ENCODE peak calls at places on chromosomes 2 and 18, in nine cellular contexts. G, N, Q, A, Z, R, M, B and I are unnamed samples.

GRCh38 chr2:38066415-38066814 is 9.5 kb downstream of the CYP1B1 start:
- DNase-seq in G (no peak), N (no peak), Q (no peak), A (no peak), Z (no peak), R (no peak), M (no peak), B (no peak), I (no peak)

GRCh38 chr2:121716126-121716525 is 20.5 kb downstream of the NIFK start:
- DNase-seq in G (no peak), N (no peak), Q (no peak), A (no peak), Z (no peak), R (no peak), M (no peak), B (no peak), I (no peak)

GRCh38 chr2:55009277-55010055 is 40.8 kb downstream of the RTN4 start:
- DNase-seq in G (no peak), N (no peak), Q (no peak), A (no peak), Z (no peak), R (no peak), M (no peak), B (no peak), I (no peak)

GRCh38 chr2:128817171-128817570 is 498.5 kb upstream of the HS6ST1 start:
- DNase-seq in G (no peak), N (no peak), Q (no peak), A (no peak), Z (no peak), R (no peak), M (no peak), B (no peak), I (no peak)

GRCh38 chr2:8617590-8617989 is 64.3 kb upstream of the ID2 start:
- DNase-seq in G (no peak), N (no peak), Q (no peak), A (no peak), Z (no peak), R (no peak), M (no peak), B (no peak), I (no peak)

GRCh38 chr2:80062298-80062697 is 242.3 kb downstream of the LRRTM1 start:
- DNase-seq in G (no peak), N (no peak), Q (no peak), A (no peak), Z (no peak), R (no peak), M (no peak), B (no peak), I (no peak)

GRCh38 chr2:212926948-212927347 is 224.5 kb downstream of the IKZF2 start:
- DNase-seq in G (peak), N (no peak), Q (no peak), A (peak), Z (no peak), R (no peak), M (peak), B (no peak), I (no peak)

GRCh38 chr2:152298754-152299153 is 36.2 kb upstream of the FMNL2 start:
- DNase-seq in G (no peak), N (no peak), Q (no peak), A (no peak), Z (no peak), R (no peak), M (no peak), B (peak), I (no peak)

GRCh38 chr18:51321696-51322095 is 124.2 kb upstream of the MEX3C start:
- DNase-seq in G (no peak), N (no peak), Q (no peak), A (no peak), Z (peak), R (no peak), M (no peak), B (no peak), I (no peak)

GRCh38 chr18:79792988-79793355 is 4.8 kb upstream of the KCNG2 start:
- DNase-seq in G (no peak), N (no peak), Q (no peak), A (no peak), Z (no peak), R (no peak), M (peak), B (no peak), I (no peak)

GRCh38 chr18:74869904-74870863 is 272.5 kb downstream of the ZNF407 start:
- DNase-seq in G (no peak), N (no peak), Q (no peak), A (no peak), Z (no peak), R (no peak), M (no peak), B (no peak), I (no peak)

GRCh38 chr18:54717673-54718435 is 110.4 kb upstream of the RAB27B start:
- DNase-seq in G (no peak), N (peak), Q (no peak), A (no peak), Z (no peak), R (peak), M (no peak), B (no peak), I (no peak)

GRCh38 chr2:74584088-74584645 is 29.6 kb downstream of the DOK1 start:
- DNase-seq in G (no peak), N (no peak), Q (no peak), A (no peak), Z (no peak), R (no peak), M (no peak), B (no peak), I (no peak)

GRCh38 chr2:240595381-240596079 is 9.0 kb downstream of the CAPN10 start:
- DNase-seq in G (no peak), N (peak), Q (peak), A (no peak), Z (peak), R (no peak), M (peak), B (no peak), I (peak)

GRCh38 chr2:7191927-7192326 is 274.7 kb downstream of the RNF144A start:
- DNase-seq in G (no peak), N (peak), Q (peak), A (no peak), Z (no peak), R (no peak), M (no peak), B (peak), I (no peak)

GRCh38 chr2:12766421-12766879 is 49.7 kb downstream of the TRIB2 start:
- DNase-seq in G (no peak), N (no peak), Q (no peak), A (no peak), Z (no peak), R (no peak), M (no peak), B (peak), I (no peak)

GRCh38 chr2:126720647-126721046 is 64.7 kb downstream of the GYPC start:
- DNase-seq in G (no peak), N (no peak), Q (no peak), A (no peak), Z (no peak), R (no peak), M (no peak), B (no peak), I (no peak)

GRCh38 chr18:44826418-44827259 is 146.0 kb downstream of the SETBP1 start:
- DNase-seq in G (peak), N (peak), Q (peak), A (peak), Z (no peak), R (peak), M (no peak), B (peak), I (peak)

GRCh38 chr2:120205901-120206581 is 17.2 kb downstream of the TMEM185B start:
- DNase-seq in G (no peak), N (peak), Q (no peak), A (no peak), Z (peak), R (no peak), M (no peak), B (no peak), I (no peak)

GRCh38 chr2:1633936-1634587 is 110.3 kb downstream of the PXDN start:
- DNase-seq in G (no peak), N (no peak), Q (no peak), A (no peak), Z (no peak), R (no peak), M (no peak), B (no peak), I (no peak)

GRCh38 chr18:9737814-9738160 is 29.7 kb downstream of the RAB31 start:
- DNase-seq in G (no peak), N (no peak), Q (no peak), A (no peak), Z (no peak), R (peak), M (no peak), B (no peak), I (peak)

GRCh38 chr2:199602271-199602895 is 144.6 kb upstream of the SATB2 start:
- DNase-seq in G (no peak), N (no peak), Q (peak), A (no peak), Z (peak), R (no peak), M (no peak), B (no peak), I (no peak)

GRCh38 chr2:104849618-104850097 is 4.3 kb upstream of the POU3F3 start:
- DNase-seq in G (no peak), N (peak), Q (peak), A (no peak), Z (peak), R (peak), M (no peak), B (peak), I (peak)

GRCh38 chr2:101006065-101006715 is 4.1 kb downstream of the RPL31 start:
- DNase-seq in G (no peak), N (no peak), Q (no peak), A (no peak), Z (no peak), R (no peak), M (no peak), B (no peak), I (no peak)

GRCh38 chr18:59878644-59879043 is 21.2 kb upstream of the PMAIP1 start:
- DNase-seq in G (no peak), N (no peak), Q (no peak), A (no peak), Z (no peak), R (no peak), M (no peak), B (no peak), I (no peak)

GRCh38 chr18:79588636-79589481 is 90.7 kb upstream of the CTDP1 start:
- DNase-seq in G (peak), N (peak), Q (peak), A (peak), Z (no peak), R (peak), M (peak), B (peak), I (peak)

GRCh38 chr2:129224486-129224885 is 755.0 kb upstream of the RAB6C start:
- DNase-seq in G (no peak), N (no peak), Q (no peak), A (no peak), Z (no peak), R (no peak), M (no peak), B (no peak), I (no peak)

GRCh38 chr2:240913810-240914644 is 7.9 kb downstream of the CROCC2 start:
- DNase-seq in G (peak), N (peak), Q (peak), A (peak), Z (peak), R (peak), M (peak), B (peak), I (peak)

GRCh38 chr2:17164550-17164949 is 353.7 kb downstream of the RAD51AP2 start:
- DNase-seq in G (no peak), N (no peak), Q (no peak), A (no peak), Z (no peak), R (no peak), M (no peak), B (peak), I (no peak)

GRCh38 chr2:62042944-62043343 is 137.5 kb downstream of the COMMD1 start:
- DNase-seq in G (no peak), N (no peak), Q (no peak), A (no peak), Z (no peak), R (no peak), M (no peak), B (peak), I (no peak)

GRCh38 chr18:26383454-26384270 is 157.4 kb downstream of the TAF4B start:
- DNase-seq in G (no peak), N (peak), Q (peak), A (no peak), Z (no peak), R (no peak), M (no peak), B (peak), I (no peak)

DNA sequence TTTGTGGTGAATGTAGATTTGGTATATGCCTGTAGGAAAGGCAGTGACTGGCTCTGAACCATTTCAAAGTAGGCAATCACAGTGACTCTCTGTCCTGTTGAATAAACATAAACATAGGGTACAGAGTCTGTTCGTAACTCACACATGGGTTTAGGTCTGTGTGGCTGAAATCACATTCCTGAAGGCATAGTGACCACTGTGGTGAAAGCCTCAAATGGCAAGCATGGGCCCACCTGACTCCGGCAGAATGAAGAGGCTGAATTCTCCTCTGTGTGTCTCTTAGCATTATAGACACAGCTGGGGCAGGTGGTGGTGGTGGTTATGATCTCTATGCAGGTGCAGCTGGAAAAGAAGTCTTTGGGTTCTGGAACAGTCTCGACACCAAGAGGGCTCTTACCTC is 61.2 kb downstream of the ITGA6 start:
- DNase-seq in G (no peak), N (no peak), Q (no peak), A (no peak), Z (no peak), R (no peak), M (no peak), B (no peak), I (no peak)
- TF ChIP-seq CTCF in G (no peak), N (no peak), Q (no peak), A (no peak), Z (no peak), R (no peak), M (no peak), B (no peak), I (no peak)

GRCh38 chr2:237900891-237901831 is 41.7 kb downstream of the RAMP1 start:
- DNase-seq in G (no peak), N (no peak), Q (no peak), A (no peak), Z (no peak), R (no peak), M (peak), B (no peak), I (no peak)

GRCh38 chr2:237904806-237905599 is 45.6 kb downstream of the RAMP1 start:
- DNase-seq in G (peak), N (peak), Q (peak), A (no peak), Z (no peak), R (peak), M (peak), B (peak), I (no peak)

GRCh38 chr2:237896941-237897340 is 37.5 kb downstream of the RAMP1 start:
- DNase-seq in G (no peak), N (no peak), Q (no peak), A (no peak), Z (no peak), R (no peak), M (peak), B (no peak), I (no peak)

GRCh38 chr2:237907144-237907543 is 47.7 kb downstream of the RAMP1 start:
- DNase-seq in G (no peak), N (no peak), Q (no peak), A (no peak), Z (no peak), R (no peak), M (no peak), B (no peak), I (no peak)

GRCh38 chr2:237901932-237902846 is 42.8 kb downstream of the RAMP1 start:
- DNase-seq in G (no peak), N (no peak), Q (no peak), A (no peak), Z (no peak), R (no peak), M (peak), B (no peak), I (no peak)
- TF ChIP-seq CTCF in G (no peak), N (no peak), Q (no peak), A (no peak), Z (no peak), R (no peak), M (no peak), B (no peak), I (no peak)

DNA sequence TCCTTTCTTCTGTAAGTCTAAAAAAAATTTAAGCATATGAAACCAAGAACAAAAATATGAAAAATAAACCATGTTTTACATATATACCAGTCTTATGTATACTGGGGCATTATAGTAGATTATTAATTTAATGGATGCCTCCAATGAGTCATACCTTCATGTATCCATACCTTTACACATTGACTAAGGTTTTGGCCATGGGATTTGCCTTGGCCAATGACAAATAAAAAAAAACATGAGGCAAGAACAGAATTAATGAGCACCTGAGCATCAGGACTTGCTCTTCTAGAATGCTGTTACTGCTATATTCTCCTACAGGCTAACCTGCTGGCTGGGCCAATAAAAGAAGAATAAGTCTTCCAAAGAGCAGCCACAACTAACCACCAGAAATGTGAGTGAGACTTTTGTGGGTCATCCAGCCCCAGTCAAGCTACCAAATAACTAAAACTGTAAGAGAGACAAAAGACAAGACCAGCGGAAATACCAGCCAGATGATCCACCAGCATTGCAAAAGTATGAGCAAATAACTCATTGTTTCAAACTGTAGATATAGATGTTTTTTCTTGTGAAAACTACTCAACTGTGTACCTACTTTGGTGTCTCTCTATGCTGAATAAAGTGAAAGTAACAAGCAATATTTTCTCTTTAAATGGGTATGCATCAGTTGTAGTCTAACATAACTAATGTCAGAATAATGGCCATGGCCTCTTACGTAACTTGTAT is 749.6 kb upstream of the VRK2 start:
- DNase-seq in G (no peak), N (no peak), Q (no peak), A (no peak), Z (no peak), R (no peak), M (no peak), B (no peak), I (no peak)
- TF ChIP-seq CTCF in G (no peak), N (no peak), Q (no peak), A (no peak), Z (no peak), R (no peak), M (no peak), B (no peak), I (no peak)

DNA sequence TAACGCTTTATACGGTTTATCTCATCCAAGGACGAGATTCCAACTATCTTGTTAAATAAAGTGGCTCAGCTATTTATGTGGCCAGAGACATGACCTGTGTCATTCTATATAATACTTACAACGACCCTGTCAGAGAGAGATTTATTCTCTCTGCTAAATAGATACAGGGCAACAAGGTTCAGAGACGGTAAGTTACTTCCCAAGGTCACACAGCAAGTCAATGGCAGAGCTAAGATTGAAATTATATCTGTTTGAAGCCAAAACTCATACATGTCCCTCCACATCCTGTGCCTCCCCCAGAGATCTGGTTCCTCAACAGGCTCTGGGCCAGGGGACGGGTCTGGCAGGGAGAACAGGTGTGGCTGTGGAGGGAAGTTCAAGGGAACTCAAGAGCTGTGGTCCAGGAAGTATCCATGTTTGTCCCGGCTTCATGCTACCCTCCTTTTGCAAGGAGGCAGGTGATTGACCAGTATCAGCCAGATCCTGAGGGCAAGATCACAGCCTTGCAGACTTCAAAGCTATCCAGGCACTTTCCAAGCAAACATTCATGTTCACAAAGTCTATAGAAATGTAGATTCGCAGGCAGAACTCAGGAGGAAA is 99.8 kb downstream of the CAPN13 start:
- DNase-seq in G (no peak), N (no peak), Q (no peak), A (no peak), Z (no peak), R (peak), M (no peak), B (no peak), I (no peak)
- TF ChIP-seq CTCF in G (no peak), N (peak), Q (no peak), A (no peak), Z (no peak), R (no peak), M (no peak), B (no peak), I (no peak)

GRCh38 chr2:99279969-99280695 is 20.9 kb downstream of the LYG1 start:
- DNase-seq in G (no peak), N (no peak), Q (no peak), A (no peak), Z (no peak), R (no peak), M (no peak), B (no peak), I (no peak)
- TF ChIP-seq CTCF in G (no peak), N (no peak), Q (no peak), A (no peak), Z (no peak), R (no peak), M (no peak), B (no peak), I (no peak)

DNA sequence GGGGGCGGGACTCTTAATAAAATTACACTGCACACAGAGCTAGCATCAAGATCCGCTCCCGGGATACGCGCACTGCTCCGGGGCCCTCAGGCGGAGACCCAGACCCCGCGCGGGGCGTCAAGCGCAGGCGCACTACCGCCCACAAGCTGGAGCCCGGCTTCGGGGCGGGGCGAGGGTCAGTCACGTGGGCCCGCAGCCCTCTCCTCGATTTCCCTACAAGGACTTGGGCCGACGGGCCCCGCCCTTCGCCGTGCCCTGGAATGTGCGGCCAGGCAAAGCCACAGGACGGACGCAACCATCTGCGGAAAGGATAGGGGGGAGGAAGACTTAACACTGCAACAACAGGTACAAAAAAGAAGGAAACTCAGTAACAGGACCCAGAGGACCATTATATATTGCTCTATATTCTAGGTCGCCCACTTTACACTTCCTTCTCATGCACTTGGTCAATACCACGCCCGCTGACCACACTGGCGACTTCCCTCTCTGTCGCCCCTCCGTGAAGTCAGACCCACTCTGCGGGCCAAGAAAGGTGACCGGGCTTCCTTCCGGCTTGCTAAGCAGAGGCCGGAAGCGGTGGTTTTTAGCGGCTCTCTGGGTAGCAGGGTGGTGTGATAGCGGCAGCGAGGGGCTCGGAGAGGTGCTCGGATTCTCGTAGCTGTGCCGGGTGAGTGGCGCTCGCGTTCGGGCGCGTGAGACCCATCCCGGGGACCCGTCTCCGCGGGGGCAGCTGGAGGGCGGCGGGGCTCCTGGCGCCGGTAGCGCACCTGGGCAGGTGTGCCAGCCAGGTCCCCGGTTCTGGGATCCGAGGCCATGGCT is at the start of gene MYL12A:
- DNase-seq in G (peak), N (peak), Q (peak), A (peak), Z (peak), R (peak), M (peak), B (peak), I (peak)
- TF ChIP-seq CTCF in G (no peak), N (no peak), Q (no peak), A (no peak), Z (no peak), R (no peak), M (no peak), B (no peak), I (no peak)